ENCODE peak calls at places on chromosomes 13 and 19, in six cellular contexts. V, N, J, H, K and E are unnamed samples.

GRCh38 chr19:56976300-56976699 is 135.8 kb upstream of the PEG3 start:
- DNase-seq in K (no peak), H (no peak), J (no peak), V (no peak), N (no peak), E (no peak)

GRCh38 chr13:39616087-39616694 is 13.2 kb upstream of the LHFPL6 start:
- DNase-seq in H (peak; percentile 6), K (peak; percentile 90), V (no peak), J (peak; percentile 31), N (peak; percentile 44), E (peak; percentile 58)

GRCh38 chr19:43763473-43763939 is 8.7 kb upstream of the SMG9 start:
- DNase-seq in J (no peak), V (no peak), N (no peak), K (no peak), H (no peak), E (no peak)

GRCh38 chr13:110308377-110309158 is 1.5 kb downstream of the COL4A2 start:
- DNase-seq in H (no peak), K (peak; percentile 85), N (no peak), V (no peak), J (no peak), E (no peak)

GRCh38 chr13:60327551-60327950 is 69.5 kb upstream of the TDRD3 start:
- DNase-seq in H (no peak), J (no peak), K (no peak), N (no peak), V (no peak), E (no peak)

GRCh38 chr19:55683449-55684261 is 8.6 kb downstream of the EPN1 start:
- DNase-seq in J (peak; percentile 74), H (no peak), K (no peak), N (no peak), V (no peak), E (no peak)

GRCh38 chr13:110874508-110874960 is 40.3 kb downstream of the ANKRD10 start:
- DNase-seq in V (peak; percentile 11), N (peak; percentile 39), K (peak; percentile 93), J (peak; percentile 86), H (peak; percentile 10), E (no peak)

GRCh38 chr19:18340237-18340989 is at the start of gene PGPEP1:
- DNase-seq in J (peak; percentile 83), K (peak; percentile 87), N (no peak), V (peak; percentile 47), H (peak; percentile 29), E (no peak)

GRCh38 chr13:25881946-25882574 is 169.8 kb downstream of the SHISA2 start:
- DNase-seq in H (no peak), V (no peak), N (no peak), K (peak; percentile 78), J (no peak), E (no peak)

GRCh38 chr19:3708207-3708931 is at the start of gene TJP3:
- DNase-seq in K (peak; percentile 44), N (peak; percentile 65), J (peak; percentile 87), V (no peak), H (no peak), E (no peak)

GRCh38 chr13:34338102-34338501 is 520.2 kb downstream of the RFC3 start:
- DNase-seq in K (no peak), V (no peak), N (no peak), J (no peak), H (no peak), E (no peak)

GRCh38 chr13:72255908-72256307 is 388.9 kb upstream of the DACH1 start:
- DNase-seq in V (no peak), H (no peak), N (peak; percentile 13), J (peak; percentile 42), K (peak; percentile 82), E (no peak)

GRCh38 chr19:30522359-30522758 is 150.2 kb downstream of the ZNF536 start:
- DNase-seq in H (no peak), N (no peak), V (no peak), J (no peak), K (peak; percentile 21), E (no peak)

GRCh38 chr13:43305416-43305815 is 282.0 kb downstream of the DNAJC15 start:
- DNase-seq in V (no peak), N (no peak), K (no peak), J (no peak), H (no peak), E (no peak)

GRCh38 chr13:110221331-110221730 is 85.6 kb downstream of the COL4A1 start:
- DNase-seq in J (no peak), N (no peak), V (no peak), H (no peak), K (no peak), E (no peak)

GRCh38 chr19:36221474-36221873 is 6.6 kb downstream of the ZNF146 start:
- DNase-seq in V (no peak), N (no peak), J (no peak), H (no peak), K (no peak), E (no peak)

GRCh38 chr13:71118779-71119364 is 748.1 kb downstream of the DACH1 start:
- DNase-seq in K (no peak), J (no peak), N (no peak), H (no peak), V (no peak), E (no peak)

GRCh38 chr19:43028866-43029265 is 2.6 kb upstream of the PSG11 start:
- DNase-seq in V (no peak), K (peak; percentile 1), J (no peak), N (no peak), H (no peak), E (no peak)

GRCh38 chr19:18310118-18310909 is 12.6 kb downstream of the LSM4 start:
- DNase-seq in J (peak; percentile 66), K (no peak), N (no peak), V (no peak), H (no peak), E (no peak)

DNA sequence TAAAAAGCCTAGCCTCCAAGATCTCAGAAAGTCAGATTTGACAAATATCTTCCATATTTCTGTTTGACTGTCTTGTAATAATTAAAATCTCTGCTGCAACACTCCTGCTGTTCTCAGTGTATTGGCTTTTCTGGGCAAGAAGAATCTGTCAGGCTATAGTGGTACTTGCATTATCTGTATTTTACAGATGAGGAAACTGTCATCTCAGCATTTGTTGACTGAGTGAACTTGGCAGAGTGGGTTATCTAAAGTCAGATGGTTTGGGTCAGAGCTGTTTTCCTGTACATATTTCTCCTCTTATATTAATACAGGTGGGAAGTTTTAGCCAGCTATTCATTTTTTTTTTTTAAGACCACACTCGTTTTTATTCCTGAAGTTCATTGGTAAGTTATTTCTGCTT is 1378.2 kb upstream of the PCDH20 start:
- DNase-seq in V (no peak), N (no peak), J (no peak), H (no peak), K (no peak), E (no peak)
- H3K4me3 ChIP-seq in V (no peak overlapping the region), N (no peak overlapping the region), J (no peak overlapping the region), H (no peak overlapping the region), K (no peak overlapping the region), E (no peak overlapping the region)

DNA sequence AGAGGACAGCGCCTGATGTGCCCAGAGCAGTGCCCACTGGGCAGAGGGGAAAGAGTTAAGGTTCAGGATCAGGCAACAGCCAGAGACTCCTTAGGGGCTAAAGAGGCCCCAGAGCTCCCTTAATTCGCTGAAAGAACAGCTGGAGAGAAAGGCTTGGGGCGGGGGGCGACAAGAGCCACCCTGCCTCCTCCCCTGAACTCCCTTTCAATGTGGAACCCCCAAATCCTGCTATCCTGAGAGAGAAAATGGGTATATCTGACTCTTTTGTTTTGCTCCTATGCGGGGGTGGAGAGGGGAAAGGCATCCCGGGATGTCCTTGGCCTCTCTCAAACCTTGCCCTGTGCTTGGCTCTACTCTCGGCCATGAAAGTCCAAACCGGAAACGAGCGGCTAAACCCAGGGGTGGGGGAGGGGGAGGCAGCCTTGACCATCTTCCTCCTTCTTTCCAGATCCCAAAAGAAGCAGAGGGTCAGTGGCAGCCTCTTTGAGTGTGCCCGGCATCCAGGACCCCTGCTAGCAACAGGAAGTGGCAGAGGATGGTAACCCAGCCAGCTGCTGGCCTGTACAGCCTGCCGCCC is 4.7 kb downstream of the PRKACA start:
- DNase-seq in K (peak; percentile 57), V (no peak), J (no peak), N (no peak), H (no peak), E (no peak)
- H3K4me3 ChIP-seq in K (peak overlapping the region; percentile 30), V (no peak overlapping the region), J (peak overlapping the region; percentile 16), N (peak overlapping the region; percentile 88), H (no peak overlapping the region), E (no peak overlapping the region)

DNA sequence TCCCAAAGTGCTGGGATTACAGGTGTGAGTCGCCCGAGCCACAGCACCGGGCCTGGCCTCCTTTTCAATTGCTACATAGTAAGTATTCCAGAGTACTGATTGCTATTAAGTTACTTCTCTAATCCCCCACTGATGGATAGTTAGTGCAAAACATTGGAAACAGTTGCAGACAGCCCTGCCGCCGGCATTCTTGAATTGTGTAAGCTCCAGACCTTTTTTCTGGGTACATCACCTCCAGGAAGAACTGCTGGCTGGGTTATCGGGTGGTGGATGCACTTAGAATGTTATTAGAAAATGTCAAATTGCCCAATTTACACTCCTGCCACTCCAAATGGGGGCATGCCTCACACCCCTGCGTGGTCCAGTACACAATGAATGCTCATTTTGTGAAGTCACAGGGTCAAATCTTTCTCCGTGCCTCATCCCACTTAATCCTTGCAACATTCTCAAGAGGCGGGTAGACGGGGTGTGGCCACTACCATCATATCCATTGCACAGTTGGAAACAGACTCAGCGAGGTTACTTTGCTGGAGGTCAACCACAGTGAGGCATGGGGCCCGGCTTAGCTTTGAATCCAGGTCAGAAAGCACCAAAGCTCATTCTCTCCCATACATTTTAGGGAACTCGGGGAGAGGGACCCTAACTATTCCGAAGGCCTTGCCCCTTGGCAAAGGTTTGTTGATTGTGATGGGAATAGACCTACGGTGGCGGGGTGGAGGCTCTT is 1.0 kb upstream of the KDM4B start:
- DNase-seq in H (no peak), N (no peak), K (no peak), J (no peak), V (no peak), E (no peak)
- H3K4me3 ChIP-seq in H (peak overlapping the region; percentile 20), N (peak overlapping the region; percentile 48), K (peak overlapping the region; percentile 50), J (peak overlapping the region; percentile 40), V (peak overlapping the region; percentile 68), E (peak overlapping the region; percentile 27)

GRCh38 chr13:97934590-97934989 is 18.9 kb upstream of the IPO5 start:
- DNase-seq in V (no peak), H (no peak), N (no peak), J (no peak), K (peak; percentile 12), E (no peak)
- H3K4me3 ChIP-seq in V (no peak overlapping the region), H (no peak overlapping the region), N (no peak overlapping the region), J (no peak overlapping the region), K (no peak overlapping the region), E (no peak overlapping the region)

GRCh38 chr19:827710-828321 is at the start of gene AZU1:
- DNase-seq in N (no peak), K (no peak), V (no peak), J (peak; percentile 67), H (no peak), E (no peak)
- H3K4me3 ChIP-seq in N (no peak within 1 kb of the TSS), K (no peak within 1 kb of the TSS), V (no peak within 1 kb of the TSS), J (no peak within 1 kb of the TSS), H (no peak within 1 kb of the TSS), E (no peak within 1 kb of the TSS)

GRCh38 chr13:106498158-106498557 is 37.3 kb downstream of the EFNB2 start:
- DNase-seq in K (no peak), J (no peak), N (no peak), H (no peak), V (no peak), E (no peak)
- H3K4me3 ChIP-seq in K (no peak overlapping the region), J (no peak overlapping the region), N (no peak overlapping the region), H (no peak overlapping the region), V (no peak overlapping the region), E (no peak overlapping the region)